ENCODE peak calls at places on chromosomes 11 and 22, in six cellular contexts. K is GM23248, O is upper lobe of right lung, Y is pancreas, F is dorsolateral prefrontal cortex, S is heart right ventricle. Z is an unnamed sample.

GRCh38 chr11:126103150-126103549 is 40.5 kb upstream of the CDON start:
- DNase-seq in S (no peak), F (no peak), Y (no peak), O (no peak), K (no peak), Z (no peak)

GRCh38 chr22:25090225-25090651 is 109.4 kb upstream of the CRYBB3 start:
- DNase-seq in K (no peak), S (no peak), Y (no peak), F (no peak), O (no peak), Z (no peak)

GRCh38 chr11:102596578-102596977 is 28.6 kb downstream of the MMP20 start:
- DNase-seq in F (no peak), K (no peak), S (no peak), Y (no peak), O (no peak), Z (no peak)

GRCh38 chr11:86476109-86476861 is 101.6 kb downstream of the CCDC81 start:
- DNase-seq in K (no peak), Y (no peak), O (no peak), F (no peak), S (no peak), Z (no peak)

GRCh38 chr11:12707500-12707880 is 33.3 kb downstream of the TEAD1 start:
- DNase-seq in K (no peak), O (no peak), Y (no peak), S (no peak), F (no peak), Z (no peak)

GRCh38 chr11:46364791-46365190 is 16.7 kb upstream of the MDK start:
- DNase-seq in O (no peak), Y (no peak), K (no peak), F (no peak), S (peak), Z (no peak)

GRCh38 chr11:66856496-66857233 is at the start of gene LRFN4:
- DNase-seq in O (peak), K (peak), Y (no peak), S (peak), F (peak), Z (peak)

GRCh38 chr11:102187416-102188125 is 77.3 kb downstream of the YAP1 start:
- DNase-seq in S (no peak), O (no peak), Y (no peak), K (peak), F (no peak), Z (no peak)

GRCh38 chr11:126790550-126790981 is 210.0 kb downstream of the KIRREL3 start:
- DNase-seq in F (peak), S (no peak), Y (no peak), K (peak), O (no peak), Z (no peak)

GRCh38 chr11:46003647-46004046 is 81.2 kb downstream of the LARGE2 start:
- DNase-seq in S (no peak), K (peak), O (no peak), Y (no peak), F (no peak), Z (no peak)

GRCh38 chr22:23010430-23010829 is 59.9 kb upstream of the GNAZ start:
- DNase-seq in Y (no peak), S (no peak), K (no peak), F (no peak), O (no peak), Z (no peak)

GRCh38 chr11:73414977-73415492 is 38.8 kb downstream of the RELT start:
- DNase-seq in Y (no peak), F (peak), S (no peak), K (peak), O (no peak), Z (no peak)

GRCh38 chr11:62251698-62252097 is 9.7 kb downstream of the SCGB1D2 start:
- DNase-seq in O (no peak), S (no peak), K (no peak), F (no peak), Y (no peak), Z (no peak)

GRCh38 chr11:63527667-63528066 is 8.9 kb upstream of the PLAAT4 start:
- DNase-seq in O (no peak), Y (no peak), F (no peak), S (no peak), K (no peak), Z (no peak)

GRCh38 chr22:48805516-48805915 is 1022.2 kb downstream of the BRD1 start:
- DNase-seq in O (no peak), S (no peak), K (no peak), F (no peak), Y (no peak), Z (no peak)

GRCh38 chr11:113253406-113253805 is 61.0 kb upstream of the TTC12 start:
- DNase-seq in F (no peak), O (no peak), S (no peak), K (no peak), Y (no peak), Z (no peak)

GRCh38 chr11:68847395-68847794 is 5.7 kb upstream of the CPT1A start:
- DNase-seq in S (no peak), F (no peak), Y (no peak), K (no peak), O (no peak), Z (no peak)

GRCh38 chr11:122020902-122021301 is 95.1 kb downstream of the BLID start:
- DNase-seq in Y (no peak), F (no peak), K (peak), S (no peak), O (no peak), Z (no peak)

GRCh38 chr22:17891427-17892167 is 117.3 kb upstream of the BID start:
- DNase-seq in S (peak), O (no peak), Y (no peak), K (no peak), F (peak), Z (no peak)

GRCh38 chr11:19770277-19770676 is 57.6 kb downstream of the NAV2 start:
- DNase-seq in F (no peak), S (no peak), K (no peak), Y (no peak), O (no peak), Z (no peak)

GRCh38 chr22:47629273-47629711 is 866.8 kb downstream of the TBC1D22A start:
- DNase-seq in S (no peak), O (peak), K (no peak), Y (no peak), F (no peak), Z (no peak)

DNA sequence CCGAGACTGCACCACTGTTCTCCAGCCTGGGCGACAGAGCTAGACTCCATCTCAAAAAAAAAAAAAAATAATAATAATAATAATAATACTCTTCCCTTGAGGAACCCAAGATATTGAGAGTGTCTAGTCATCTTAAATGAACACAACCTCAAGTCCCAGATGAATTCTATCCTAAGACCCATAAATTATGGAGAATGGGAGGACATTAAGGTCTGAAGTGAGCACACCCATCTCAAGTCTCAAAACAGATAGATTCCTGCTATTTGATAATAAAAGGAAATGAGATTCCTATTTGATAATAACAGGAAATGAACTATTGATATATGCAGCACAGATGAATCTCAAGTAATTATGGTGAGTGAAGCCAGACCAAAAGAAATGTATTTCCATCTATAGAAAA is 51.5 kb downstream of the MAPK1 start:
- DNase-seq in K (no peak), O (no peak), Y (no peak), F (no peak), S (no peak), Z (no peak)
- H3K4me3 ChIP-seq in K (peak), O (no peak), Y (no peak), F (no peak), S (no peak), Z (no peak)

DNA sequence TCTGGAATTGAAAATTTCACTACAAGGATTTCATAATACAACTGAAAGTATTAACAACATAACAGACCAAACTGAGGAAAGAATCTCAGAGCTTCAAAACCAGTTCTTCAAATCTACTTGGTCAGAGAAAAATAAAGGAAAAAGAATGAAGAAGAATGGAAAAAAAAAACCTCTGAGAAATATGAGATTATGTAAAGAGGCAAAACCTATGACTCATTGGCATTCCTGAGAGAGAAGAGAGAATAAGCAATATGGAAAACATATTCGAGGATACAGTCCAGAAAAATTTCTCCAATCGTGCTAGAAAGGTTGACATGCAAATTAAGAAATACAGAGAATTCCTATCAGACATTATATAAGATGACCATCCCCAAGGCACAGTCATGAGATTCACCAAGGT is 23.4 kb upstream of the GPR83 start:
- DNase-seq in K (peak), Y (no peak), F (no peak), S (no peak), O (no peak), Z (no peak)
- H3K27ac ChIP-seq in K (no peak), Y (no peak), F (no peak), S (no peak), O (no peak), Z (no peak)

DNA sequence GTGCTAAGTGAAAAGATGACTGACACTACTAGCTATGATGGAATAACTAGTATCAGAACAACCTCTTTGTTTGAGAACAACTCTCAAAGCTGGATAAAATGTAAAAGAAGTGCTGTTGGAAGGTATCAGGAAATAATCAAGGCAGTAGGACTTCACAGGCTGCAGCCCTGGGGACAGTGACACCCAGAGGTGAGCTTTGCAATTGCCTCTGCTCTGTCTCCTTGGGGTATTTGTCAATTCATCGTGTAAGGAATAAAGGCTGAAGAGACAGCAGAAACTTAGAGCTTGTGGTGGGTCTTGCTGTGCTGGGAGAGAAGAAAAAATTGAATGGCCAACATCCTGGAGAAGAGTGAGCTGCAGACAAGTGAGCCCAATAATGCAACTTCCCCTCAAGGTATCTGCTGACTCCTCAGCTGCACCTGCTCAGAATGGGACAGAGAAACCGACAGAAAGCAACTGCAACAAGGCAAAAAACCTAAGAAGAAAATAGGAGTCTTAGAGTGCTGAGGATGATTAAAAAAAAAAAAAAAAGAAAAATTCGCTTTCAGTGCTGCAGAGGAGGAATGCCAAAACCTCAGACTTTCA is 141.1 kb downstream of the RCN1 start:
- DNase-seq in Y (no peak), F (no peak), S (no peak), K (peak), O (no peak), Z (no peak)
- H3K4me3 ChIP-seq in Y (no peak), F (no peak), S (no peak), K (no peak), O (no peak), Z (no peak)

DNA sequence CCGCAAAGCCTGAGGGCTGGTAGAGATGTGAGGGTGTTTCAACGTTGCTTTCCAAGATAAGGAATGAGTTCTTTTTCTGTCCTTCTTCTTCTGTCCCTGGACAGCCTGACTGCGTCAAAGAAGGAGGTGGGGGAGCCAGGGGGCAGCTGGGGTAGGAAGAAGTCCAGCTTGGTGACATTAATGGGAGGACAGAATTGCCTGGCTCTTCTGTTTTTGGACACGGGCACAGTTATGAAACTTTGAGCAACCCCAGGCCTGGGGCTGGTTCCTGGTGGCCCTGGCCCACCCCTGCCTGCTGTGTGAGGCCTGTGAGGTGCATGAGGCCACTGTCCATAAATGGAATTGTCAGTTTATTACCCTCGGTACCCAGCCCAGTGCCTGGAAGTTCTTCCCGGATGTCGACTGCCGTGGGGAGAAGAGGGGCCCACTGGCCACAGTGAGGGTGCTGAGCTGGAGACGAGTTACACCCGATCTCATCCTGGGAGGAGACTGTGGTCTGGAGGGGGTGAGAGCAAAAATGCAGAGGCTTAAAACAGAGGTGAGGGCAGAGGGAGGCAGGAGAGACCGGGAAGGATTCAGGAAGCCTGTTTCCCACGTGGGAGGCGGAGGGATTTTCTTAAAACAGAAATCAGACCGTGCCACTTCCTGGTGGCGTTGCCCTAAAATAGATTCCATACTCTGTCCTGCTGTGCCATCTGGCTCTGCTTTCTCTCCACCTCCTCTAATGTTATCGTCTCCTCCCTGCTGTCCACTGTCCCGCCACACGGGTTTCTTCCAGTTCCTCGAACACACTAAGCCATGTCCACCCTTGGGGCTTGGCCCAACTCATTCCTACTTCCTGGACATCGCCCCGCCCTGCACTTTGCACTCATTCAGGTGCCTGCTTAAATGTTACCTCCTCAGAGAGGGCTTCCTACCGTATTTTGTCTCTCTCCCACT is 59.7 kb upstream of the RASD2 start:
- DNase-seq in Y (no peak), S (no peak), O (no peak), F (peak), K (peak), Z (no peak)
- H3K27ac ChIP-seq in Y (no peak), S (peak), O (peak), F (no peak), K (peak), Z (no peak)

GRCh38 chr11:6655790-6656580 is at the start of gene DCHS1:
- DNase-seq in O (no peak), S (peak), Y (no peak), K (peak), F (no peak), Z (peak)

GRCh38 chr11:6655020-6655789 is 404 bp downstream of the DCHS1 start:
- DNase-seq in Y (no peak), S (peak), O (peak), K (peak), F (no peak), Z (no peak)

GRCh38 chr11:6653055-6653454 is 2.6 kb downstream of the DCHS1 start:
- DNase-seq in O (no peak), K (no peak), S (no peak), F (no peak), Y (no peak), Z (no peak)

GRCh38 chr11:6653656-6654055 is 2.0 kb downstream of the DCHS1 start:
- DNase-seq in S (no peak), K (no peak), Y (no peak), O (no peak), F (no peak), Z (no peak)

GRCh38 chr11:6654281-6655019 is 1.2 kb downstream of the DCHS1 start:
- DNase-seq in S (peak), K (no peak), Y (no peak), O (no peak), F (peak), Z (no peak)
- H3K4me3 ChIP-seq in S (peak), K (no peak), Y (peak), O (peak), F (peak), Z (peak)

GRCh38 chr11:118845369-118845768 is 38.3 kb upstream of the CXCR5 start:
- DNase-seq in K (peak), O (no peak), Y (no peak), S (no peak), F (no peak), Z (no peak)
- H3K27ac ChIP-seq in K (no peak), O (no peak), Y (no peak), S (no peak), F (no peak), Z (no peak)

GRCh38 chr11:95490625-95491024 is 259.6 kb upstream of the SESN3 start:
- DNase-seq in O (no peak), K (no peak), S (no peak), Y (no peak), F (no peak), Z (no peak)

GRCh38 chr11:95485115-95485900 is 254.3 kb upstream of the SESN3 start:
- DNase-seq in Y (no peak), F (no peak), S (no peak), K (peak), O (no peak), Z (no peak)

GRCh38 chr11:95487391-95487790 is 256.4 kb upstream of the SESN3 start:
- DNase-seq in K (peak), F (no peak), S (no peak), Y (no peak), O (no peak), Z (no peak)

GRCh38 chr11:95486979-95487378 is 256.0 kb upstream of the SESN3 start:
- DNase-seq in O (no peak), S (no peak), Y (no peak), F (peak), K (no peak), Z (no peak)

DNA sequence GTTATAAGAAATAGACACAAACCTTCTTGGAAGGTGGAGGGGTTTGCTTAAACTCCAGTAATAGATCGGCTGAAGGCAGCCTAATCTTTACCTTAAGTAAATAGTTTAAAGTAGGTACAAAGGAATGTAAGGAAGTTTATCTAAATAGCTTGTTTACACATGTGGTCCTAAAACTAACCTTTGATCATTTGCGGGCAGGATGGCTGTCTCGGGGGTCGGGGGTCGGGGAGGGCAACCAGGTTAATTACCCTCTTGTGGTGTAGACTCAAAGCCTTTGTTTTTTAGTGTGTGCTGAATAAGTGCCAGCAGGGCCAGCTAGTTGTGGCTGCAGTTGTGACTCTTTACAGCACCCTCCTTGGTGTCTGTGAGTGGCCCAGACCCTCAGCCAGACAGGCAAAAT is 256.9 kb upstream of the SESN3 start:
- DNase-seq in F (no peak), O (no peak), K (no peak), Y (no peak), S (no peak), Z (no peak)
- H3K4me3 ChIP-seq in F (no peak), O (no peak), K (no peak), Y (no peak), S (no peak), Z (no peak)

DNA sequence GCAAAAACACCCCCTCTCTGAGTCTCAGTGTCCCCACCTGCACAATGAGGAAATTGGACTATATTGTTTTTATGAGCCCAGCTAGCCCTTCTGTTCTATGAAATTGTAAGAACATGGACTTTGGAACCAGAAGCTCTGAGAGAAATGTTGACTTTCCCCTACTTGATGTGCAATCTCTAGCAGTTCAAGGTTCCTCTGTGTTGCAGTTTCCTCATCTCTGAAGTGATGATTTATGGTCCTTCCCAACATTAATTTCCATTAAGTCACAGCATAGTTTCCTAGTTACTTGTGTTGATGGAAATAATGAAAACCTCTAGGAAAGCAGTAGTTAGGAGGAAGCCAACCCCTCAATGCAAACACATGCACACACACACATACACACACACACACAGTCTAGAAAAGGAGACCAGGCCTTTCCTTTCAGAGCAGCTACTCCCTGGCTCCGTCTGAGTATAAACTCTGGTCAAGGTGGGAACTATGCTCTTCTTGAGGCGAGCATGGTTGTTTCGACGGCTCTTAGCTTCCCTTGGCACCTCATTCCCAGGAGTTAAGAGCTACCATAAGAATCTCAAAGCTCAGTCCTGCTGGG is 518.4 kb downstream of the SOX6 start:
- DNase-seq in Y (no peak), F (no peak), S (no peak), K (no peak), O (no peak), Z (no peak)
- H3K27ac ChIP-seq in Y (no peak), F (no peak), S (no peak), K (no peak), O (no peak), Z (no peak)

Z was measured in aorta.